ENCODE peak calls at places on chromosomes 12 and 14, in seven cellular contexts. One of them, this sample, is unnamed.

GRCh38 chr12:67241482-67241881 is 27.7 kb upstream of the CAND1 start:
- DNase-seq in PC-3: peak; percentile 45
- DNase-seq in fibroblast of pulmonary artery: no peak
- DNase-seq in GM13977: no peak
- DNase-seq in neural crest cell: no peak
- DNase-seq in GM23338: no peak
- DNase-seq in MM.1S: no peak
- DNase-seq in this sample: no peak

GRCh38 chr14:99756796-99757195 is 36.4 kb upstream of the EML1 start:
- DNase-seq in PC-3: peak; percentile 19
- DNase-seq in fibroblast of pulmonary artery: no peak
- DNase-seq in GM13977: no peak
- DNase-seq in neural crest cell: no peak
- DNase-seq in GM23338: no peak
- DNase-seq in MM.1S: no peak
- DNase-seq in this sample: no peak

GRCh38 chr12:29382251-29382650 is 1.3 kb upstream of the ERGIC2 start:
- DNase-seq in PC-3: no peak
- DNase-seq in fibroblast of pulmonary artery: no peak
- DNase-seq in GM13977: no peak
- DNase-seq in neural crest cell: no peak
- DNase-seq in GM23338: no peak
- DNase-seq in MM.1S: no peak
- DNase-seq in this sample: no peak

GRCh38 chr12:106767954-106768501 is 6.5 kb upstream of the RIC8B start:
- DNase-seq in PC-3: no peak
- DNase-seq in fibroblast of pulmonary artery: peak; percentile 64
- DNase-seq in GM13977: no peak
- DNase-seq in neural crest cell: peak; percentile 39
- DNase-seq in GM23338: peak; percentile 77
- DNase-seq in MM.1S: no peak
- DNase-seq in this sample: peak; percentile 67

GRCh38 chr14:30507209-30507608 is 51.7 kb upstream of the G2E3 start:
- DNase-seq in PC-3: no peak
- DNase-seq in fibroblast of pulmonary artery: no peak
- DNase-seq in GM13977: no peak
- DNase-seq in neural crest cell: no peak
- DNase-seq in GM23338: no peak
- DNase-seq in MM.1S: no peak
- DNase-seq in this sample: no peak

GRCh38 chr14:101025131-101025530 is 121.6 kb upstream of the RTL1 start:
- DNase-seq in PC-3: no peak
- DNase-seq in fibroblast of pulmonary artery: no peak
- DNase-seq in GM13977: no peak
- DNase-seq in neural crest cell: no peak
- DNase-seq in GM23338: no peak
- DNase-seq in MM.1S: no peak
- DNase-seq in this sample: no peak

GRCh38 chr12:92439397-92439779 is 263.4 kb upstream of the PLEKHG7 start:
- DNase-seq in PC-3: peak; percentile 69
- DNase-seq in fibroblast of pulmonary artery: peak; percentile 74
- DNase-seq in GM13977: no peak
- DNase-seq in neural crest cell: no peak
- DNase-seq in GM23338: no peak
- DNase-seq in MM.1S: no peak
- DNase-seq in this sample: no peak

GRCh38 chr12:66279127-66279712 is 23.1 kb upstream of the HELB start:
- DNase-seq in PC-3: peak; percentile 41
- DNase-seq in fibroblast of pulmonary artery: peak; percentile 54
- DNase-seq in GM13977: no peak
- DNase-seq in neural crest cell: no peak
- DNase-seq in GM23338: peak; percentile 46
- DNase-seq in MM.1S: no peak
- DNase-seq in this sample: no peak

GRCh38 chr14:99562848-99563748 is 40.9 kb downstream of the CCDC85C start:
- DNase-seq in PC-3: peak; percentile 87
- DNase-seq in fibroblast of pulmonary artery: peak; percentile 75
- DNase-seq in GM13977: no peak
- DNase-seq in neural crest cell: peak; percentile 82
- DNase-seq in GM23338: peak; percentile 96
- DNase-seq in MM.1S: no peak
- DNase-seq in this sample: peak; percentile 96

GRCh38 chr14:61147898-61148549 is 133.1 kb downstream of the TMEM30B start:
- DNase-seq in PC-3: peak; percentile 99
- DNase-seq in fibroblast of pulmonary artery: peak; percentile 91
- DNase-seq in GM13977: no peak
- DNase-seq in neural crest cell: peak; percentile 17
- DNase-seq in GM23338: peak; percentile 19
- DNase-seq in MM.1S: no peak
- DNase-seq in this sample: no peak

GRCh38 chr12:105292705-105293104 is 37.8 kb upstream of the C12orf75 start:
- DNase-seq in PC-3: peak; percentile 51
- DNase-seq in fibroblast of pulmonary artery: peak; percentile 66
- DNase-seq in GM13977: no peak
- DNase-seq in neural crest cell: no peak
- DNase-seq in GM23338: no peak
- DNase-seq in MM.1S: no peak
- DNase-seq in this sample: no peak

GRCh38 chr12:126198516-126198915 is 1133.3 kb downstream of the AACS start:
- DNase-seq in PC-3: no peak
- DNase-seq in fibroblast of pulmonary artery: no peak
- DNase-seq in GM13977: no peak
- DNase-seq in neural crest cell: no peak
- DNase-seq in GM23338: no peak
- DNase-seq in MM.1S: no peak
- DNase-seq in this sample: no peak

GRCh38 chr12:107788690-107789458 is 14.4 kb downstream of the ASCL4 start:
- DNase-seq in PC-3: no peak
- DNase-seq in fibroblast of pulmonary artery: no peak
- DNase-seq in GM13977: no peak
- DNase-seq in neural crest cell: no peak
- DNase-seq in GM23338: no peak
- DNase-seq in MM.1S: no peak
- DNase-seq in this sample: no peak

GRCh38 chr12:47022296-47022695 is 57.1 kb upstream of the PCED1B start:
- DNase-seq in PC-3: peak; percentile 87
- DNase-seq in fibroblast of pulmonary artery: peak; percentile 80
- DNase-seq in GM13977: no peak
- DNase-seq in neural crest cell: no peak
- DNase-seq in GM23338: no peak
- DNase-seq in MM.1S: no peak
- DNase-seq in this sample: no peak

GRCh38 chr12:12885060-12885792 is 6.1 kb upstream of the GPRC5A start:
- DNase-seq in PC-3: no peak
- DNase-seq in fibroblast of pulmonary artery: no peak
- DNase-seq in GM13977: no peak
- DNase-seq in neural crest cell: no peak
- DNase-seq in GM23338: peak; percentile 70
- DNase-seq in MM.1S: no peak
- DNase-seq in this sample: peak; percentile 69

GRCh38 chr14:63026491-63026890 is 18.8 kb downstream of the KCNH5 start:
- DNase-seq in PC-3: no peak
- DNase-seq in fibroblast of pulmonary artery: no peak
- DNase-seq in GM13977: no peak
- DNase-seq in neural crest cell: no peak
- DNase-seq in GM23338: no peak
- DNase-seq in MM.1S: no peak
- DNase-seq in this sample: no peak

GRCh38 chr14:52318829-52319604 is 4.9 kb downstream of the PTGER2 start:
- DNase-seq in PC-3: no peak
- DNase-seq in fibroblast of pulmonary artery: no peak
- DNase-seq in GM13977: no peak
- DNase-seq in neural crest cell: no peak
- DNase-seq in GM23338: no peak
- DNase-seq in MM.1S: no peak
- DNase-seq in this sample: no peak

GRCh38 chr12:46522141-46522540 is 149.6 kb upstream of the SLC38A2 start:
- DNase-seq in PC-3: no peak
- DNase-seq in fibroblast of pulmonary artery: no peak
- DNase-seq in GM13977: no peak
- DNase-seq in neural crest cell: no peak
- DNase-seq in GM23338: no peak
- DNase-seq in MM.1S: no peak
- DNase-seq in this sample: no peak

GRCh38 chr12:54304187-54304810 is 3.5 kb upstream of the NFE2 start:
- DNase-seq in PC-3: peak; percentile 48
- DNase-seq in fibroblast of pulmonary artery: peak; percentile 74
- DNase-seq in GM13977: no peak
- DNase-seq in neural crest cell: no peak
- DNase-seq in GM23338: peak; percentile 49
- DNase-seq in MM.1S: no peak
- DNase-seq in this sample: peak; percentile 65

GRCh38 chr14:81831128-81831815 is 297.6 kb upstream of the SEL1L start:
- DNase-seq in PC-3: no peak
- DNase-seq in fibroblast of pulmonary artery: peak; percentile 25
- DNase-seq in GM13977: no peak
- DNase-seq in neural crest cell: no peak
- DNase-seq in GM23338: peak; percentile 6
- DNase-seq in MM.1S: no peak
- DNase-seq in this sample: no peak

GRCh38 chr12:66052988-66053615 is 77.4 kb downstream of the LLPH start:
- DNase-seq in PC-3: no peak
- DNase-seq in fibroblast of pulmonary artery: no peak
- DNase-seq in GM13977: no peak
- DNase-seq in neural crest cell: no peak
- DNase-seq in GM23338: no peak
- DNase-seq in MM.1S: peak; percentile 12
- DNase-seq in this sample: no peak

DNA sequence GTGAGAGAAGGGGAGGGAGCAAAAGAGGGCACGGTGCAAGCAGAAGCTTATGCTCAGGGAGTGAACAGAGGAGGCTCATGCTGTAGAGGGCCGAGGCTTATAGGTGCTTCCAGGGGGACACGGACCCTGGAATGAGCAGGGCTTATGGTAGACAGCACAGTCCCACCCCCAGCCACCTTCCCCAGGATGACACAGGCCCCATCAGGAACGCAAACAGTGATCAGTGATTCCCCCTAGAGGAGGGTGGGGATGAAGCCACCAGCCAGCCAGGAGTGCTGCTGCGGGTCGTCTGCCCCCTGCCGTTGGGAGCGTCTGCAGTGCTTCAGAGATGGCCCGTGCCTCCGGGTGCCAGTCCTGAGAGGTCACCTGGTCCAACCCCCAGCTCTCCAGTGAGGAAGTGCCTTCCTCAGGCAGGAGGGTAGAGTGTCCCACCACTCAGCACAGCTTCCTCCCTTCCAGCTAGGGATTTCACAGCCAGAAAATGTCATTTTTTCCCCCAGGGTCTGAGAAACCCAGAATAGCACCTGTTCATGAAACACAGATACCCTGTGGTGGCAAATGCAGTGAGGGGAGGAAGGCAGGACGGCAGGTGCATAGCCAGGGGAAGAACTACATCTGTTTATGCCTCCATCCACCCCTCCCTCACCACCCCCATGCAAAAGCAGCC is 60.7 kb downstream of the SLC6A12 start:
- DNase-seq in PC-3: peak; percentile 63
- DNase-seq in fibroblast of pulmonary artery: peak; percentile 47
- DNase-seq in GM13977: peak; percentile 87
- DNase-seq in neural crest cell: peak; percentile 73
- DNase-seq in GM23338: peak; percentile 90
- DNase-seq in MM.1S: peak; percentile 77
- DNase-seq in this sample: peak; percentile 96
- TF ChIP-seq CTCF in PC-3: peak; percentile 83
- TF ChIP-seq CTCF in fibroblast of pulmonary artery: peak; percentile 75
- TF ChIP-seq CTCF in GM13977: peak; percentile 87
- TF ChIP-seq CTCF in neural crest cell: peak; percentile 90
- TF ChIP-seq CTCF in GM23338: peak; percentile 85
- TF ChIP-seq CTCF in MM.1S: peak; percentile 96
- TF ChIP-seq CTCF in this sample: peak; percentile 95

DNA sequence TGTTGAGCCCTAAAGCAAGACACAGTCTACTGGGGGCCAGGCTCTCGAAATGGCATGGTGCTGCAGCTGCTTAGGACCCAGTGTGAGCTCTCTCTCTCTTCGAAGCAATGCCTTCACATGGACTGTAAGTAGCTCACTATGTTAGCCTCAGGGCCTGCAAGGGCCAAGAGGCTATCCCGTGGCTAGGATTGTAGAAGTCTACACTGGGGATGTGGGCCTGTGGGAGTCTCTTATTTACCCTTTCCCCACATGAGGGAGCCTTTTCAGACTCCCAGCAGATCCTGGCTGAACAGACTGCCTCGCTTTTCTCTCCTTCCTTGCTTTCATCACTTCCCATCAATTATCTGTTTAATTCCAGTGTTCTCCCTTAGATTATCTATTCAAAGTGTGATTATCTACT is 101.4 kb downstream of the GPR65 start:
- DNase-seq in PC-3: no peak
- DNase-seq in fibroblast of pulmonary artery: no peak
- DNase-seq in GM13977: no peak
- DNase-seq in neural crest cell: no peak
- DNase-seq in GM23338: peak; percentile 11
- DNase-seq in MM.1S: no peak
- DNase-seq in this sample: no peak
- TF ChIP-seq CTCF in PC-3: no peak
- TF ChIP-seq CTCF in fibroblast of pulmonary artery: no peak
- TF ChIP-seq CTCF in GM13977: no peak
- TF ChIP-seq CTCF in neural crest cell: no peak
- TF ChIP-seq CTCF in GM23338: no peak
- TF ChIP-seq CTCF in MM.1S: no peak
- TF ChIP-seq CTCF in this sample: peak; percentile 16

GRCh38 chr12:14743061-14743460 is 46.7 kb upstream of the GUCY2C start:
- DNase-seq in PC-3: no peak
- DNase-seq in fibroblast of pulmonary artery: no peak
- DNase-seq in GM13977: no peak
- DNase-seq in neural crest cell: no peak
- DNase-seq in GM23338: no peak
- DNase-seq in MM.1S: no peak
- DNase-seq in this sample: no peak

GRCh38 chr12:14741153-14741552 is 44.8 kb upstream of the GUCY2C start:
- DNase-seq in PC-3: no peak
- DNase-seq in fibroblast of pulmonary artery: no peak
- DNase-seq in GM13977: no peak
- DNase-seq in neural crest cell: no peak
- DNase-seq in GM23338: no peak
- DNase-seq in MM.1S: no peak
- DNase-seq in this sample: no peak

DNA sequence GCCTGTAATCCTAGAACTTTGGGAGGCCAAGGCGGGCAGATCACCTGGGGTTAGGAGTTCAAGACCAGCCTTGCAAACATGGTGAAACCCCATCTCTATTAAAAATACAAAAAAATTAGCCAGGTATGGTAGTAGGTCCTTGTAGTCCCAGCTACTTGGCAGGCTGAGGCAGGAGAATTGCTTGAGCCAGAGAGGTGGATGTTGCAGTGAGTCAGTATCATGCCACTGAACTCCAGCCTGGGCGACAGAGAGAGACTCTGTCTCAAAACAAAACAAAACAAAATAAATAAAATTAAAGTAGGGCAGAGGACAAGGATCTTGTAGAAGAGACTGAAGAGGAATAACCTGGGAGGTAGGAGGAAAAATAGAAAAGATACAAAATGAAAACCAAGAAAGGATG is 45.5 kb upstream of the GUCY2C start:
- DNase-seq in PC-3: no peak
- DNase-seq in fibroblast of pulmonary artery: no peak
- DNase-seq in GM13977: no peak
- DNase-seq in neural crest cell: no peak
- DNase-seq in GM23338: no peak
- DNase-seq in MM.1S: no peak
- DNase-seq in this sample: no peak
- TF ChIP-seq CTCF in PC-3: no peak
- TF ChIP-seq CTCF in fibroblast of pulmonary artery: no peak
- TF ChIP-seq CTCF in GM13977: no peak
- TF ChIP-seq CTCF in neural crest cell: no peak
- TF ChIP-seq CTCF in GM23338: no peak
- TF ChIP-seq CTCF in MM.1S: no peak
- TF ChIP-seq CTCF in this sample: no peak

GRCh38 chr12:11580125-11580751 is 69.2 kb upstream of the ETV6 start:
- DNase-seq in PC-3: peak; percentile 96
- DNase-seq in fibroblast of pulmonary artery: peak; percentile 94
- DNase-seq in GM13977: no peak
- DNase-seq in neural crest cell: no peak
- DNase-seq in GM23338: no peak
- DNase-seq in MM.1S: no peak
- DNase-seq in this sample: no peak
- TF ChIP-seq CTCF in PC-3: no peak
- TF ChIP-seq CTCF in fibroblast of pulmonary artery: no peak
- TF ChIP-seq CTCF in GM13977: no peak
- TF ChIP-seq CTCF in neural crest cell: no peak
- TF ChIP-seq CTCF in GM23338: no peak
- TF ChIP-seq CTCF in MM.1S: no peak
- TF ChIP-seq CTCF in this sample: no peak